ENCODE peak calls at places on chromosome 2, in six cellular contexts. X is GM12878, N is A549, E is K562, C is endothelial cell of umbilical vein, A is HepG2. O is an unnamed sample.
A peak's percentile ranks its signal among the peaks of the same experiment; 100 is the strongest.

GRCh38 chr2:40363631-40364030 is 88.3 kb downstream of the SLC8A1 start:
- DNase-seq in A (no peak), N (no peak), E (no peak), C (peak; percentile 53), X (no peak), O (no peak)

GRCh38 chr2:240917009-240917683 is 11.0 kb downstream of the CROCC2 start:
- DNase-seq in X (no peak), A (no peak), E (no peak), N (no peak), C (no peak), O (peak; percentile 72)

GRCh38 chr2:88639865-88640264 is 12.6 kb upstream of the EIF2AK3 start:
- DNase-seq in A (peak; percentile 22), E (no peak), X (no peak), C (no peak), N (no peak), O (no peak)

GRCh38 chr2:84897773-84898172 is 7.7 kb upstream of the TMSB10 start:
- DNase-seq in N (no peak), A (no peak), X (no peak), C (no peak), E (no peak), O (no peak)

GRCh38 chr2:24756789-24757188 is 36.4 kb downstream of the PTRHD1 start:
- DNase-seq in N (no peak), A (no peak), X (no peak), E (no peak), C (no peak), O (no peak)

GRCh38 chr2:29628078-29628765 is 293.2 kb downstream of the ALK start:
- DNase-seq in A (no peak), C (no peak), E (no peak), X (no peak), N (no peak), O (no peak)

GRCh38 chr2:96816836-96817702 is 1.0 kb downstream of the CNNM3 start:
- DNase-seq in C (peak; percentile 41), A (peak; percentile 16), X (no peak), E (no peak), N (no peak), O (peak; percentile 49)

GRCh38 chr2:219638217-219638947 is 11.0 kb downstream of the SLC4A3 start:
- DNase-seq in X (no peak), E (no peak), A (peak; percentile 28), N (no peak), C (no peak), O (no peak)

GRCh38 chr2:98739020-98739419 is 8.1 kb upstream of the MGAT4A start:
- DNase-seq in X (no peak), E (no peak), C (no peak), N (no peak), A (peak; percentile 57), O (no peak)

GRCh38 chr2:67135201-67135600 is 261.9 kb upstream of the ETAA1 start:
- DNase-seq in E (no peak), C (no peak), X (no peak), A (no peak), N (no peak), O (no peak)

GRCh38 chr2:207686812-207687211 is 24.6 kb upstream of the CCNYL1 start:
- DNase-seq in A (no peak), E (no peak), C (no peak), X (no peak), N (no peak), O (no peak)

GRCh38 chr2:48454504-48454903 is 75.5 kb upstream of the STON1 start:
- DNase-seq in N (no peak), E (no peak), X (no peak), C (no peak), A (no peak), O (peak; percentile 89)

GRCh38 chr2:217930783-217931563 is 71.8 kb downstream of the TNS1 start:
- DNase-seq in X (no peak), N (no peak), C (no peak), A (no peak), E (no peak), O (no peak)

GRCh38 chr2:205556841-205557539 is 125.3 kb upstream of the NRP2 start:
- DNase-seq in A (no peak), N (no peak), E (no peak), C (no peak), X (no peak), O (peak; percentile 7)

GRCh38 chr2:141384676-141385075 is 746.1 kb downstream of the LRP1B start:
- DNase-seq in C (no peak), X (no peak), N (no peak), A (no peak), E (no peak), O (no peak)

GRCh38 chr2:97355887-97356286 is 233.8 kb downstream of the ANKRD36B start:
- DNase-seq in C (no peak), N (no peak), E (no peak), X (no peak), A (no peak), O (peak; percentile 8)

GRCh38 chr2:10844083-10844482 is 31.5 kb upstream of the PDIA6 start:
- DNase-seq in A (no peak), N (no peak), X (no peak), C (peak; percentile 10), E (no peak), O (no peak)

GRCh38 chr2:6832995-6833604 is 32.6 kb downstream of the CMPK2 start:
- DNase-seq in X (no peak), N (no peak), A (no peak), E (no peak), C (no peak), O (no peak)

GRCh38 chr2:186887107-186888090 is 38.4 kb upstream of the ZSWIM2 start:
- DNase-seq in C (peak; percentile 41), X (peak; percentile 26), N (no peak), E (peak; percentile 34), A (no peak), O (no peak)

DNA sequence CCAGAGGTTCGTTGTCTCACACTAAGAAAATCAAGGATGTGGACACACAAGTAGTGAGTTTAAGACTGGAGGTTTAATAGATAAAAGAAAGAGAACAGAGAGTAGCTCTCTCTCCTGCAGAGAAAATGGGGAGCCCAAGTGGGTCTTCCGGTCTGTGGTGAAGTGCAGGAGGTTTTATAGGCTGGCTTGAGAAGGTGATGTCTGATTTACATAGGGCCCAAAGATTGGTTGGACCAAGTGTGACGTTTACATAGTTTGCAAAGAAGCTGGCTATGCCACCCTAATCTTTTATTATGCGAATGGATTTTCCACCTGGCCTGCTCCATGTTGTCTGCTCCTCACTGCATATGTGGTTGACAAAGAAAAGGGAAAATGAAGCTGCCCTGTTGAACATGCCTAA is 430.4 kb upstream of the TRIB2 start:
- DNase-seq in E (no peak), A (no peak), N (no peak), C (no peak), X (no peak), O (no peak)
- TF ChIP-seq MYC in E (no peak), A (no peak), N (no peak), C (no peak), X (no peak), O (no peak)

GRCh38 chr2:229800997-229801754 is 86.8 kb upstream of the DNER start:
- DNase-seq in X (peak; percentile 23), A (peak; percentile 52), N (peak; percentile 49), E (peak; percentile 35), C (peak; percentile 79), O (peak; percentile 77)
- TF ChIP-seq MAX in X (no peak), A (no peak), N (no peak), E (no peak), C (no peak), O (no peak)

GRCh38 chr2:107414376-107414775 is 412.3 kb upstream of the RGPD4 start:
- DNase-seq in X (no peak), C (no peak), N (no peak), E (no peak), A (no peak), O (no peak)
- TF ChIP-seq MYC in X (no peak), C (no peak), N (no peak), E (no peak), A (no peak), O (no peak)

GRCh38 chr2:35504419-35504818 is 851.2 kb upstream of the CRIM1 start:
- DNase-seq in N (no peak), A (no peak), X (no peak), C (no peak), E (no peak), O (no peak)

GRCh38 chr2:35508601-35509000 is 847.0 kb upstream of the CRIM1 start:
- DNase-seq in A (no peak), E (no peak), N (no peak), X (no peak), C (peak; percentile 53), O (no peak)

GRCh38 chr2:35501076-35501475 is 854.5 kb upstream of the CRIM1 start:
- DNase-seq in E (no peak), X (no peak), C (peak; percentile 28), A (no peak), N (no peak), O (no peak)

GRCh38 chr2:35503311-35503710 is 852.3 kb upstream of the CRIM1 start:
- DNase-seq in E (no peak), X (no peak), N (no peak), C (peak; percentile 79), A (no peak), O (no peak)

GRCh38 chr2:35503738-35504160 is 851.8 kb upstream of the CRIM1 start:
- DNase-seq in C (peak; percentile 96), E (no peak), X (no peak), A (no peak), N (no peak), O (no peak)
- TF ChIP-seq MAX in C (no peak), E (no peak), X (no peak), A (no peak), N (no peak), O (no peak)

GRCh38 chr2:169641464-169641863 is 52.7 kb downstream of the CFAP210 start:
- DNase-seq in X (no peak), A (no peak), C (no peak), E (no peak), N (no peak), O (no peak)
- TF ChIP-seq MYC in X (no peak), A (no peak), C (no peak), E (no peak), N (no peak), O (no peak)

DNA sequence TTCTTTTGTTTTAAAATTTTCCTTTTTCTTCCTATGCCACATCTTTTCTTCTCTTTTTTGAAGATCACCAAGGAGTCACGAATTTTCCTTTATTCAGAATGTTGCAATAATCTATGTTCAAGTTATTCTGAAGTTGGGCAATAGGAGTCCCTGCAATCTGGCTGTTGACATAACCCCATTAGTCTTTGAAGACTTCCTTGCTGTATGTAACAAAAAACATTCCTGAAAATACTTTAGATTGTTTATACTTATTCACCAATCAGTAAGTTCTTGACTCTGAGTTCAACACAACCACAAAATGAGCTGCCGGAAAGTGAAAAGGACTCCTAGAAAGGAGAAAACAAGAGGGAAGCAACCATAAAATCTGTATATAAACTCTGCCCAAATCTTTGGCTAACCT is 62.8 kb downstream of the TMEM237 start:
- DNase-seq in N (peak; percentile 5), X (no peak), C (peak; percentile 11), E (no peak), A (peak; percentile 44), O (peak; percentile 40)
- TF ChIP-seq MAX in N (no peak), X (no peak), C (no peak), E (no peak), A (no peak), O (no peak)

DNA sequence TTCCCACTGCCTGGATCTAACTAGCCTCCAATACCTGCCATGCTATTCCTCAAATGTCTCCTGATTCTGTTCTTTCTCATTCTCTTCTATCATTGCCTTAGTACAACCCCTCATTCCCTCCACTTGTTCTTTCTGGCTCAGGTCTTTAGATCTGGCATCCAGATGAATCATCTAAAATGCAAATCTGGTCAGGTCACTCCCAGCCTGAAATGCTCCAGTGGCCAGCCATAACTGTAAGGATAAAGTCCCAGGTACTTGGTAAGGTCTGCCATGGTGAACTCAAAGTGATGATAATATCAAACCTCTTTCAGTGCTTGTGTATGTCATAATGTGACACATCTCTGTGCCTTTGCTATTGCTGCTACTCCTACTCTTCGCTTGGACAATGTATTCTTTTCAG is 2.9 kb upstream of the SNRNP27 start:
- DNase-seq in E (no peak), N (no peak), X (no peak), A (no peak), C (no peak), O (no peak)
- TF ChIP-seq MYC in E (no peak), N (no peak), X (no peak), A (no peak), C (no peak), O (no peak)

O was measured in NB4.